ENCODE peak calls at places on chromosomes 5 and 9, in nine cellular contexts. Z is ACHN; F is mammary epithelial cell; U is HL-60; I is GM20000; E is stimulated activated CD4-positive, alpha-beta T cell treated with anti-CD3 and anti-CD28 coated beads, Interleukin-2, amount 100 ng/mL, for 48 hours; X is LHCN-M2; C is MV-4-11; L is effector memory CD8-positive, alpha-beta T cell. N is an unnamed sample.
A peak's percentile ranks its signal among the peaks of the same experiment; 100 is the strongest.

GRCh38 chr9:122200960-122201635 is 27.7 kb downstream of the LHX6 start:
- DNase-seq in C (peak; percentile 20), I (no peak), F (no peak), E (no peak), U (no peak), L (no peak), X (peak; percentile 81), Z (no peak), N (no peak)

GRCh38 chr5:58922392-58923171 is 339.7 kb downstream of the RAB3C start:
- DNase-seq in U (no peak), X (no peak), Z (no peak), I (no peak), C (no peak), L (no peak), E (no peak), F (no peak), N (no peak)

GRCh38 chr5:1349246-1349645 is 4.3 kb upstream of the CLPTM1L start:
- DNase-seq in I (no peak), C (no peak), X (no peak), L (no peak), E (no peak), Z (no peak), U (no peak), F (no peak), N (no peak)

GRCh38 chr9:89922099-89922498 is 317.3 kb downstream of the GADD45G start:
- DNase-seq in C (no peak), F (no peak), U (no peak), I (no peak), L (no peak), X (no peak), E (no peak), Z (no peak), N (no peak)

GRCh38 chr5:146390469-146390868 is 51.8 kb downstream of the POU4F3 start:
- DNase-seq in Z (no peak), I (no peak), E (no peak), C (peak; percentile 14), L (no peak), F (no peak), U (no peak), X (no peak), N (no peak)

GRCh38 chr5:140298183-140298601 is 4.7 kb downstream of the PFDN1 start:
- DNase-seq in E (no peak), F (peak; percentile 72), X (peak; percentile 22), C (no peak), L (no peak), U (no peak), I (no peak), Z (peak; percentile 86), N (peak; percentile 79)

GRCh38 chr9:133494636-133495326 is 15.9 kb upstream of the SLC2A6 start:
- DNase-seq in X (no peak), U (no peak), L (no peak), E (no peak), Z (no peak), C (no peak), F (no peak), I (no peak), N (no peak)

GRCh38 chr5:74009502-74009901 is 383.5 kb downstream of the ARHGEF28 start:
- DNase-seq in C (no peak), X (no peak), F (no peak), I (no peak), U (no peak), E (no peak), Z (no peak), L (no peak), N (no peak)

GRCh38 chr5:58457040-58457439 is 2.8 kb downstream of the PLK2 start:
- DNase-seq in C (no peak), E (no peak), F (no peak), I (no peak), X (no peak), Z (peak; percentile 48), L (no peak), U (no peak), N (peak; percentile 61)

GRCh38 chr5:154466671-154467070 is 11.4 kb downstream of the HAND1 start:
- DNase-seq in X (no peak), L (no peak), I (no peak), E (no peak), F (no peak), Z (no peak), U (no peak), C (no peak), N (no peak)

GRCh38 chr9:76528056-76528455 is 69.1 kb downstream of the GCNT1 start:
- DNase-seq in U (no peak), X (no peak), F (no peak), Z (no peak), C (no peak), I (no peak), E (no peak), L (no peak), N (no peak)

GRCh38 chr9:38277601-38278200 is 114.8 kb upstream of the ALDH1B1 start:
- DNase-seq in Z (no peak), F (no peak), X (peak; percentile 12), U (no peak), I (no peak), C (no peak), L (no peak), E (no peak), N (peak; percentile 4)

GRCh38 chr5:164868761-164869160 is 1363.3 kb downstream of the MAT2B start:
- DNase-seq in I (peak; percentile 3), E (no peak), U (no peak), Z (no peak), F (no peak), C (peak; percentile 91), L (no peak), X (no peak), N (no peak)

GRCh38 chr5:31774779-31775178 is 135.8 kb downstream of the PDZD2 start:
- DNase-seq in E (no peak), Z (no peak), F (no peak), L (no peak), X (no peak), I (no peak), C (peak; percentile 87), U (no peak), N (no peak)

GRCh38 chr5:80620206-80620605 is 34.2 kb upstream of the MSH3 start:
- DNase-seq in U (no peak), X (peak; percentile 6), Z (peak; percentile 31), L (no peak), C (peak; percentile 94), I (no peak), E (no peak), F (no peak), N (no peak)

GRCh38 chr9:21395778-21396717 is 10.8 kb upstream of the IFNA2 start:
- DNase-seq in F (no peak), E (peak; percentile 54), X (peak; percentile 13), I (peak; percentile 48), C (no peak), L (peak; percentile 40), U (no peak), Z (no peak), N (peak; percentile 47)

GRCh38 chr5:32504923-32505596 is 60.5 kb upstream of the ZFR start:
- DNase-seq in U (no peak), I (no peak), C (peak; percentile 29), F (no peak), E (no peak), Z (no peak), L (no peak), X (peak; percentile 96), N (no peak)

GRCh38 chr9:5481744-5482027 is 28.6 kb upstream of the PDCD1LG2 start:
- DNase-seq in E (no peak), C (peak; percentile 16), X (no peak), L (no peak), I (no peak), Z (no peak), F (no peak), U (no peak), N (no peak)

GRCh38 chr5:172172912-172173591 is 15.0 kb downstream of the STK10 start:
- DNase-seq in Z (no peak), U (no peak), L (no peak), C (no peak), F (no peak), X (no peak), E (no peak), I (no peak), N (peak; percentile 45)

GRCh38 chr5:33713087-33713486 is 178.7 kb downstream of the ADAMTS12 start:
- DNase-seq in I (no peak), E (no peak), C (peak; percentile 87), U (no peak), Z (no peak), L (no peak), F (no peak), X (no peak), N (no peak)

GRCh38 chr9:37390759-37391158 is 31.7 kb upstream of the GRHPR start:
- DNase-seq in X (peak; percentile 10), F (peak; percentile 29), Z (no peak), L (no peak), E (no peak), C (peak; percentile 9), I (peak; percentile 73), U (no peak), N (no peak)

GRCh38 chr9:124342402-124342945 is 72.8 kb downstream of the PSMB7 start:
- DNase-seq in E (no peak), U (no peak), L (no peak), I (no peak), C (no peak), X (no peak), F (no peak), Z (no peak), N (no peak)

GRCh38 chr5:154989641-154990040 is 23.9 kb upstream of the KIF4B start:
- DNase-seq in Z (no peak), F (no peak), X (no peak), E (no peak), L (no peak), U (no peak), C (no peak), I (no peak), N (no peak)

GRCh38 chr5:176541338-176542134 is 4.3 kb upstream of the RNF44 start:
- DNase-seq in E (peak; percentile 45), X (no peak), F (peak; percentile 69), L (peak; percentile 67), I (peak; percentile 67), Z (no peak), U (no peak), C (peak; percentile 46), N (peak; percentile 47)

GRCh38 chr5:101991486-101991885 is 304.6 kb downstream of the SLCO4C1 start:
- DNase-seq in I (no peak), C (no peak), L (no peak), U (no peak), F (no peak), X (no peak), E (no peak), Z (no peak), N (no peak)

GRCh38 chr5:27252911-27253310 is 214.5 kb upstream of the CDH9 start:
- DNase-seq in I (no peak), X (no peak), L (no peak), F (peak; percentile 16), C (no peak), U (no peak), Z (no peak), E (no peak), N (no peak)

GRCh38 chr9:85914108-85914507 is 26.8 kb upstream of the NAA35 start:
- DNase-seq in Z (no peak), X (no peak), L (no peak), C (peak; percentile 30), F (peak; percentile 4), I (no peak), U (no peak), E (no peak), N (no peak)

GRCh38 chr5:173853370-173854131 is 34.6 kb upstream of the CPEB4 start:
- DNase-seq in E (no peak), I (no peak), L (no peak), U (no peak), Z (no peak), F (no peak), C (no peak), X (no peak), N (no peak)

GRCh38 chr5:178279026-178279722 is 46.6 kb upstream of the PHYKPL start:
- DNase-seq in X (no peak), E (no peak), C (no peak), I (no peak), Z (no peak), U (no peak), F (no peak), L (no peak), N (no peak)

GRCh38 chr9:23825143-23825531 is 903 bp downstream of the ELAVL2 start:
- DNase-seq in U (no peak), L (no peak), F (peak; percentile 45), I (no peak), Z (no peak), C (no peak), X (peak; percentile 3), E (no peak), N (no peak)

GRCh38 chr5:79845448-79846197 is 145.4 kb downstream of the MTX3 start:
- DNase-seq in U (no peak), L (no peak), I (no peak), X (peak; percentile 94), Z (no peak), C (peak; percentile 38), E (peak; percentile 17), F (peak; percentile 79), N (peak; percentile 56)

N was measured in Caki2.